ENCODE peak calls at places on chromosomes 2 and 18, in eight cellular contexts. N, H, L, Z, W, X, F and B are unnamed samples.

GRCh38 chr2:44952143-44952805 is 10.8 kb downstream of the SIX3 start:
- DNase-seq in N (peak), H (no peak), L (peak), Z (peak), W (no peak), X (no peak), F (peak), B (no peak)

GRCh38 chr18:12768622-12769021 is 65.8 kb downstream of the PSMG2 start:
- DNase-seq in N (no peak), H (no peak), L (peak), Z (no peak), W (no peak), X (no peak), F (no peak), B (no peak)

GRCh38 chr2:12819721-12820120 is 103.0 kb downstream of the TRIB2 start:
- DNase-seq in N (no peak), H (no peak), L (peak), Z (no peak), W (no peak), X (no peak), F (no peak), B (no peak)

GRCh38 chr2:119136093-119136492 is 22.5 kb downstream of the C1QL2 start:
- DNase-seq in N (no peak), H (no peak), L (no peak), Z (no peak), W (no peak), X (no peak), F (no peak), B (no peak)

GRCh38 chr2:75602724-75603342 is 42.1 kb upstream of the EVA1A start:
- DNase-seq in N (peak), H (peak), L (peak), Z (no peak), W (no peak), X (no peak), F (peak), B (peak)

GRCh38 chr2:225690153-225690552 is 290.6 kb downstream of the NYAP2 start:
- DNase-seq in N (no peak), H (no peak), L (no peak), Z (no peak), W (no peak), X (no peak), F (no peak), B (no peak)

GRCh38 chr2:121489944-121490585 is 40.6 kb upstream of the RNU4ATAC start:
- DNase-seq in N (no peak), H (no peak), L (no peak), Z (no peak), W (no peak), X (no peak), F (no peak), B (no peak)

GRCh38 chr2:8729939-8730338 is 48.1 kb downstream of the ID2 start:
- DNase-seq in N (peak), H (no peak), L (no peak), Z (no peak), W (no peak), X (no peak), F (no peak), B (no peak)

GRCh38 chr2:217897091-217897715 is 105.6 kb downstream of the TNS1 start:
- DNase-seq in N (no peak), H (no peak), L (no peak), Z (no peak), W (no peak), X (no peak), F (no peak), B (no peak)

DNA sequence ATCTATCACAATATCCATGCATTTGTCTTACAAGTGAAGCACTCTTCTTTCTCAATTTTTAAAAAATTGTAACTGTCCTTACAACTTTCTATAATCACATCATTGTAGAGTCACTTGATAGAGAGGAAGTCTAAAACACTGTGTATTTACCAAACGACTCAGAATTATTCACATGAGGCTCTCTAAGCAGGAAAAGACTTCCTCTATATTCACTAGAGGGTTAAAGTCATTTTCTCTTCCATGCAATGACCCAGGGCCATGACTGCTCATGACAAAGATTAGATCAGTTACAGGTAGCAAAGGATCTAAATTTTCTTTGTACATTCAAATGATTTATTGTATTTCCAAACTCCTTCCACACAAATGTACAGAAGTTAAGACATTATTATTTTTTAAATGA is 9.0 kb upstream of the SLC1A4 start:
- DNase-seq in N (no peak), H (no peak), L (no peak), Z (no peak), W (no peak), X (no peak), F (no peak), B (no peak)
- H3K27ac ChIP-seq in N (no peak), H (no peak), L (no peak), Z (no peak), W (no peak), X (no peak), F (no peak), B (no peak)

DNA sequence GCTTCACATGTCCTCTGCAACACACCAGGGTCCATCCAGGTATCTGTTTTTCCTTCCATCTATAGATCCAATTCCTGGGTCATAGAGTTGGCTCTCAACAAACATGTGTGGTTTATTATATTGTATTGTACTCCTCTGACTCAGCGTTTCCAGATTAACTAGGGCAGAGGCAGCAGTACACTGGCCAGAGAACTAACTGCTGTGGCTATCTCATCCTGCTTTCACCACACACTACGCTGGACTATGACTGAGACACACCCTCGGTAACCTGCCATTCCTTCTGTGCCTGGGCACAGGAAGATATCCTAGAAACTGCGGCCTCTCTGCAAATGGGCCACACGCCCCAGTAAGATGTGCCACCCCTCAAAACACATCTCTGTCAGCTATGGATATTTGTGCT is 159.8 kb upstream of the STK17B start:
- DNase-seq in N (peak), H (no peak), L (peak), Z (peak), W (no peak), X (no peak), F (peak), B (no peak)
- H3K27ac ChIP-seq in N (no peak), H (no peak), L (no peak), Z (no peak), W (no peak), X (peak), F (peak), B (no peak)

DNA sequence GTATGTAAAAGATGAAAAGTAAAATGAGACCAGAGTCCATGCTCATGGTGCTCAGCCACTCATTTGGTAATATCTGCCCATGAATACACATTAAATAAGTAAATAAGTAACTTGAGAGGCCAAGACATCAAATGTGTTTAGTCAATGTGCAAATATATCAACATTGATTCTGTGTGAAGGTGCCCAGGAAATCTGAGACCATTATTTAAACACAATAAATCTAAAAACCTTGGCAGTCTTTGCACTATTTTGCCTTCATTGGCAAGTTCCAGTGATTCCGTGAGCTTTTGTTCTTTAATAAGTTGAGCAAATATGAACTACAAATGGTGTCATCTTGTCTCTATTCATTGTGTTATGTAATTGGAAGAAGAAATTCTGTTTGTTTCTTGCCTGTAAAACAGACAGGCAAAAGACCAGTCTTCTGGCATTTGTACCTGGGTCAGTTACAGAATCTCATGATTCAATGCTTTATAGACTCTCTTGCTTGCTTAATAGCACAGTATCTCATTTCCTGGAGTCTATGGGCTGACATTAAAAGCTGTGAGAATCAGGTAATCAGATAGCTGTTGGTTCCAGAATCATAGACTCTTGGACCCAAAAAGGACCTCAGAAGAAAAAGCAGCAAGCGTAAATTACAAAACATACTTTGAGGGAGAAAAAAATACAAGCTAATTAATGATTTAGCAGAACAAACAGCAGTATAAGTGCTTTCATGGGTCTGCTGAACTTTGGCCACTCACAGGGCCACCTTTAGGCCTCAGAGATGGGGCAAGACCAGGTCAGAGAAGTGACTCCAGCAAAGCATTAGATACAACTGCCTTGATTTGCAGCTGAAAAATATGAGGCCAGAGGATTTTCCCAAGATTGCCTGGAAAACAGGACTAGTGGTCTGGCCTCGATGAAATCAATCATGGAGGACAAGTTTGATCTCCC is 20.0 kb upstream of the SERPINB3 start:
- DNase-seq in N (peak), H (no peak), L (no peak), Z (no peak), W (no peak), X (no peak), F (no peak), B (no peak)
- H3K27ac ChIP-seq in N (peak), H (no peak), L (no peak), Z (no peak), W (no peak), X (peak), F (no peak), B (peak)

GRCh38 chr2:216117566-216117965 is 8.4 kb downstream of the XRCC5 start:
- DNase-seq in N (no peak), H (no peak), L (no peak), Z (no peak), W (no peak), X (no peak), F (no peak), B (no peak)
- H3K27ac ChIP-seq in N (no peak), H (no peak), L (no peak), Z (no peak), W (no peak), X (no peak), F (peak), B (peak)

DNA sequence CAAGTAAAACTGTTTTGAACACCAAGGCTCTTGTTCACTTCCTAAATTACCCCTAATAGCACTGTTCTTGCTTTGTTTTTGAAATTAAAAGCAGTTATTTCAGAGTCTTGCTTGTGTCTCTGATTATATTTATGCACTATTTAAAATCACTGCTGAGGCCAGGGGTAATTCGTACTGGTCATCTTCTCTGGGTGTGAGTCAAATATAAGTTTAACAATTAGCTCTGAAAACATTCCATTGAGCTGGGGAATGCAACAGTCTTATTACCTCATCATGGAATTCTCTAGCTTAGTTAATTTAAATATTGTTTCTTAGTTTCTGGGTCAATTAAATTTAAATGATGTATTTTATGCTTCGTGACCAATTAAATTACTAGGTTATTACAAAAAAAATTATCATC is 135.0 kb downstream of the MEIS1 start:
- DNase-seq in N (no peak), H (no peak), L (no peak), Z (no peak), W (no peak), X (no peak), F (no peak), B (no peak)
- H3K27ac ChIP-seq in N (no peak), H (no peak), L (peak), Z (no peak), W (no peak), X (no peak), F (peak), B (peak)

GRCh38 chr2:105841551-105841950 is 96.8 kb downstream of the NCK2 start:
- DNase-seq in N (no peak), H (no peak), L (no peak), Z (no peak), W (no peak), X (no peak), F (no peak), B (no peak)
- H3K27ac ChIP-seq in N (no peak), H (no peak), L (no peak), Z (no peak), W (no peak), X (no peak), F (no peak), B (no peak)

GRCh38 chr2:100105678-100106054 is 36.7 kb downstream of the AFF3 start:
- DNase-seq in N (no peak), H (no peak), L (no peak), Z (no peak), W (no peak), X (no peak), F (no peak), B (no peak)
- H3K27ac ChIP-seq in N (no peak), H (no peak), L (no peak), Z (no peak), W (no peak), X (peak), F (no peak), B (no peak)

GRCh38 chr2:172226244-172227061 is 123.8 kb upstream of the DLX2 start:
- DNase-seq in N (peak), H (no peak), L (no peak), Z (peak), W (peak), X (no peak), F (no peak), B (no peak)

GRCh38 chr2:172227719-172228118 is 125.0 kb upstream of the DLX2 start:
- DNase-seq in N (no peak), H (no peak), L (no peak), Z (no peak), W (no peak), X (no peak), F (no peak), B (no peak)

GRCh38 chr2:172229125-172229524 is 126.4 kb upstream of the DLX2 start:
- DNase-seq in N (no peak), H (no peak), L (no peak), Z (no peak), W (no peak), X (no peak), F (no peak), B (no peak)

GRCh38 chr2:172230301-172230700 is 127.6 kb upstream of the DLX2 start:
- DNase-seq in N (no peak), H (no peak), L (no peak), Z (no peak), W (no peak), X (no peak), F (no peak), B (no peak)

GRCh38 chr2:172228177-172228785 is 125.6 kb upstream of the DLX2 start:
- DNase-seq in N (no peak), H (no peak), L (no peak), Z (no peak), W (no peak), X (no peak), F (no peak), B (no peak)
- H3K27ac ChIP-seq in N (peak), H (no peak), L (no peak), Z (no peak), W (no peak), X (peak), F (no peak), B (no peak)